ENCODE peak calls at places on chromosomes 6 and 20, in nine cellular contexts. C, T, U, A, I, L, G, R and Y are unnamed samples.

GRCh38 chr20:4656491-4656890 is 65.2 kb upstream of the PRND start:
- DNase-seq in I (no peak), L (no peak), C (no peak), R (no peak), A (no peak), U (peak), G (no peak), T (peak), Y (no peak)

GRCh38 chr6:2853766-2854393 is 12.2 kb upstream of the SERPINB1 start:
- DNase-seq in L (peak), T (peak), R (peak), C (peak), I (no peak), G (peak), A (peak), U (peak), Y (no peak)

GRCh38 chr6:16504608-16505007 is 256.7 kb downstream of the ATXN1 start:
- DNase-seq in A (no peak), L (no peak), T (no peak), C (no peak), I (no peak), R (no peak), G (no peak), U (no peak), Y (no peak)

GRCh38 chr6:34514112-34514511 is 42.0 kb downstream of the SPDEF start:
- DNase-seq in U (no peak), L (no peak), G (no peak), A (no peak), I (no peak), R (no peak), C (no peak), T (no peak), Y (no peak)

GRCh38 chr6:6218246-6219085 is 102.0 kb downstream of the F13A1 start:
- DNase-seq in T (no peak), U (no peak), I (no peak), L (no peak), R (no peak), G (no peak), C (no peak), A (no peak), Y (no peak)

GRCh38 chr20:19903168-19903676 is 113.9 kb upstream of the NAA20 start:
- DNase-seq in C (no peak), G (no peak), A (no peak), L (no peak), U (peak), I (no peak), R (no peak), T (peak), Y (no peak)

GRCh38 chr6:32327103-32327502 is 44.6 kb downstream of the TSBP1 start:
- DNase-seq in R (no peak), T (no peak), A (no peak), U (no peak), L (no peak), I (no peak), C (no peak), G (no peak), Y (no peak)

GRCh38 chr6:95574811-95575210 is 2.5 kb upstream of the MANEA start:
- DNase-seq in C (no peak), A (no peak), G (no peak), L (no peak), U (no peak), I (no peak), R (no peak), T (no peak), Y (no peak)

GRCh38 chr6:130303436-130303835 is 62.4 kb upstream of the TMEM200A start:
- DNase-seq in I (no peak), U (no peak), T (no peak), C (no peak), G (no peak), A (peak), R (no peak), L (no peak), Y (no peak)

GRCh38 chr6:155188707-155189496 is 74.9 kb upstream of the CLDN20 start:
- DNase-seq in A (peak), R (no peak), C (no peak), G (no peak), I (no peak), T (peak), L (no peak), U (peak), Y (no peak)

GRCh38 chr20:6756961-6757595 is 10.4 kb upstream of the BMP2 start:
- DNase-seq in T (no peak), A (no peak), R (no peak), U (peak), G (no peak), L (peak), C (no peak), I (no peak), Y (no peak)

GRCh38 chr6:28597217-28597835 is 71.6 kb downstream of the GPX5 start:
- DNase-seq in A (peak), R (peak), I (peak), C (peak), G (peak), L (no peak), T (peak), U (peak), Y (no peak)

GRCh38 chr6:13916230-13916944 is 8.4 kb upstream of the RNF182 start:
- DNase-seq in G (no peak), A (no peak), I (no peak), R (no peak), T (peak), L (peak), U (no peak), C (no peak), Y (no peak)

GRCh38 chr6:18595774-18596528 is 208.8 kb downstream of the RNF144B start:
- DNase-seq in G (peak), L (peak), C (peak), A (peak), T (peak), I (peak), R (peak), U (peak), Y (peak)

GRCh38 chr6:137978252-137978896 is 111.3 kb downstream of the TNFAIP3 start:
- DNase-seq in T (no peak), C (no peak), U (no peak), L (no peak), G (no peak), R (no peak), A (no peak), I (no peak), Y (no peak)

GRCh38 chr6:41449399-41450245 is 96.6 kb upstream of the FOXP4 start:
- DNase-seq in A (peak), T (no peak), C (no peak), I (no peak), U (no peak), L (peak), G (no peak), R (no peak), Y (no peak)

GRCh38 chr20:32113861-32114260 is 4.3 kb downstream of the TM9SF4 start:
- DNase-seq in L (no peak), R (no peak), T (no peak), A (no peak), I (no peak), C (no peak), G (no peak), U (no peak), Y (no peak)

GRCh38 chr6:13653296-13653695 is 38.2 kb downstream of the NOL7 start:
- DNase-seq in R (no peak), C (no peak), L (no peak), I (no peak), U (peak), G (no peak), T (peak), A (no peak), Y (no peak)

GRCh38 chr6:41430875-41431274 is 95.5 kb downstream of the NCR2 start:
- DNase-seq in C (no peak), L (no peak), I (no peak), R (no peak), G (no peak), A (no peak), U (no peak), T (no peak), Y (no peak)

GRCh38 chr6:87623248-87623647 is 33.3 kb downstream of the ORC3 start:
- DNase-seq in C (no peak), T (peak), R (no peak), A (peak), U (peak), G (no peak), I (no peak), L (no peak), Y (no peak)

GRCh38 chr20:25437153-25437581 is 29.7 kb downstream of the GINS1 start:
- DNase-seq in T (no peak), A (no peak), R (no peak), I (no peak), C (peak), U (no peak), L (no peak), G (no peak), Y (no peak)

GRCh38 chr6:21537660-21538059 is 55.9 kb upstream of the SOX4 start:
- DNase-seq in T (no peak), A (no peak), U (no peak), R (no peak), I (no peak), L (peak), G (no peak), C (no peak), Y (no peak)

GRCh38 chr6:143536461-143536865 is 24.9 kb upstream of the FUCA2 start:
- DNase-seq in C (peak), I (no peak), G (peak), R (peak), L (peak), A (no peak), U (peak), T (peak), Y (no peak)

GRCh38 chr20:25081730-25082497 is at the start of gene VSX1:
- DNase-seq in A (no peak), U (no peak), C (no peak), G (no peak), L (no peak), R (no peak), I (no peak), T (no peak), Y (no peak)

GRCh38 chr6:72466971-72467566 is 154.8 kb upstream of the KCNQ5 start:
- DNase-seq in R (no peak), I (no peak), A (no peak), L (no peak), C (no peak), T (peak), U (no peak), G (no peak), Y (peak)

GRCh38 chr6:100504786-100505737 is 40.3 kb upstream of the SIM1 start:
- DNase-seq in U (peak), A (peak), G (no peak), C (no peak), L (no peak), T (peak), I (no peak), R (no peak), Y (no peak)

GRCh38 chr6:7727951-7728854 is 2.3 kb downstream of the BMP6 start:
- DNase-seq in T (peak), R (peak), G (peak), C (peak), L (peak), A (no peak), I (no peak), U (no peak), Y (peak)

GRCh38 chr20:12936020-12936419 is 72.8 kb upstream of the SPTLC3 start:
- DNase-seq in U (no peak), L (peak), C (peak), A (no peak), T (no peak), R (no peak), G (no peak), I (no peak), Y (no peak)

GRCh38 chr6:159023893-159024292 is 20.9 kb downstream of the TAGAP start:
- DNase-seq in A (no peak), T (no peak), C (no peak), R (peak), U (no peak), I (no peak), G (no peak), L (no peak), Y (no peak)

GRCh38 chr6:39224523-39225182 is 4.6 kb downstream of the KCNK5 start:
- DNase-seq in U (no peak), T (no peak), G (no peak), R (no peak), I (no peak), C (no peak), A (no peak), L (no peak), Y (no peak)

GRCh38 chr6:139625998-139626975 is 251.8 kb upstream of the CITED2 start:
- DNase-seq in T (peak), G (no peak), C (no peak), I (peak), A (no peak), L (no peak), R (no peak), U (no peak), Y (no peak)

GRCh38 chr6:87407896-87408720 is at the start of gene CFAP206:
- DNase-seq in T (peak), G (peak), R (peak), I (peak), U (peak), A (peak), L (peak), C (peak), Y (peak)

GRCh38 chr20:62743777-62744317 is 35.2 kb downstream of the NTSR1 start:
- DNase-seq in A (no peak), U (no peak), L (peak), G (no peak), T (no peak), I (no peak), R (no peak), C (no peak), Y (no peak)

GRCh38 chr6:80217799-80218198 is 111.3 kb downstream of the BCKDHB start:
- DNase-seq in U (no peak), I (no peak), T (peak), G (no peak), R (no peak), A (peak), C (no peak), L (no peak), Y (no peak)

GRCh38 chr20:4192378-4193048 is 177.2 kb upstream of the RNF24 start:
- DNase-seq in T (no peak), R (no peak), C (no peak), A (no peak), L (no peak), I (no peak), U (no peak), G (no peak), Y (no peak)

GRCh38 chr6:137370871-137371633 is 123.1 kb downstream of the OLIG3 start:
- DNase-seq in C (no peak), R (no peak), G (no peak), I (no peak), U (no peak), T (peak), L (no peak), A (no peak), Y (no peak)

GRCh38 chr20:23265226-23265625 is 85.4 kb upstream of the NXT1 start:
- DNase-seq in C (no peak), U (no peak), I (no peak), A (no peak), T (no peak), L (no peak), G (no peak), R (no peak), Y (no peak)

GRCh38 chr20:54284928-54285704 is 77.2 kb downstream of the PFDN4 start:
- DNase-seq in G (no peak), I (no peak), L (no peak), A (no peak), C (no peak), U (peak), R (peak), T (peak), Y (no peak)

GRCh38 chr6:45643136-45643535 is 265.4 kb upstream of the SUPT3H start:
- DNase-seq in L (no peak), T (no peak), I (no peak), U (no peak), C (no peak), R (no peak), G (no peak), A (no peak), Y (no peak)